ENCODE peak calls at places on chromosome 22, in six cellular contexts. One of them, this sample, is unnamed.

GRCh38 chr22:37994049-37994448 is 9.7 kb upstream of the SOX10 start:
- DNase-seq in H1: no peak
- DNase-seq in K562: no peak
- DNase-seq in HepG2: no peak
- DNase-seq in GM12878: no peak
- DNase-seq in NT2/D1: no peak
- DNase-seq in this sample: no peak

GRCh38 chr22:35462558-35463230 is 62.8 kb downstream of the MCM5 start:
- DNase-seq in GM12878: no peak
- DNase-seq in NT2/D1: no peak
- DNase-seq in H1: no peak
- DNase-seq in K562: no peak
- DNase-seq in HepG2: no peak
- DNase-seq in this sample: no peak

GRCh38 chr22:30279389-30279788 is 9.9 kb downstream of the CASTOR1 start:
- DNase-seq in H1: no peak
- DNase-seq in HepG2: no peak
- DNase-seq in GM12878: no peak
- DNase-seq in K562: no peak
- DNase-seq in NT2/D1: no peak
- DNase-seq in this sample: no peak

GRCh38 chr22:36344106-36344827 is 43.5 kb downstream of the MYH9 start:
- DNase-seq in HepG2: no peak
- DNase-seq in K562: no peak
- DNase-seq in NT2/D1: no peak
- DNase-seq in H1: no peak
- DNase-seq in GM12878: no peak
- DNase-seq in this sample: no peak

GRCh38 chr22:39717099-39717498 is 146.5 kb downstream of the CACNA1I start:
- DNase-seq in H1: no peak
- DNase-seq in GM12878: no peak
- DNase-seq in HepG2: no peak
- DNase-seq in K562: no peak
- DNase-seq in NT2/D1: no peak
- DNase-seq in this sample: no peak

GRCh38 chr22:36017661-36018091 is 10.9 kb downstream of the RBFOX2 start:
- DNase-seq in HepG2: no peak
- DNase-seq in GM12878: peak; percentile 68
- DNase-seq in H1: no peak
- DNase-seq in NT2/D1: no peak
- DNase-seq in K562: no peak
- DNase-seq in this sample: no peak

GRCh38 chr22:38652858-38653257 is 3.3 kb downstream of the FAM227A start:
- DNase-seq in HepG2: no peak
- DNase-seq in GM12878: no peak
- DNase-seq in K562: no peak
- DNase-seq in H1: no peak
- DNase-seq in NT2/D1: no peak
- DNase-seq in this sample: no peak

GRCh38 chr22:30185129-30185528 is 61.4 kb downstream of the LIF start:
- DNase-seq in HepG2: no peak
- DNase-seq in K562: no peak
- DNase-seq in H1: no peak
- DNase-seq in NT2/D1: no peak
- DNase-seq in GM12878: no peak
- DNase-seq in this sample: no peak

GRCh38 chr22:24977370-24978230 is 25.1 kb downstream of the KIAA1671 start:
- DNase-seq in GM12878: no peak
- DNase-seq in HepG2: no peak
- DNase-seq in K562: no peak
- DNase-seq in H1: no peak
- DNase-seq in NT2/D1: no peak
- DNase-seq in this sample: no peak

GRCh38 chr22:39244496-39245129 is at the start of gene PDGFB:
- DNase-seq in GM12878: no peak
- DNase-seq in K562: peak; percentile 42
- DNase-seq in HepG2: no peak
- DNase-seq in NT2/D1: no peak
- DNase-seq in H1: no peak
- DNase-seq in this sample: no peak

GRCh38 chr22:35334010-35334409 is 34.3 kb downstream of the TOM1 start:
- DNase-seq in H1: no peak
- DNase-seq in HepG2: no peak
- DNase-seq in K562: no peak
- DNase-seq in NT2/D1: no peak
- DNase-seq in GM12878: no peak
- DNase-seq in this sample: no peak

GRCh38 chr22:29987143-29987542 is 93.1 kb upstream of the HORMAD2 start:
- DNase-seq in HepG2: no peak
- DNase-seq in GM12878: no peak
- DNase-seq in NT2/D1: no peak
- DNase-seq in K562: no peak
- DNase-seq in H1: no peak
- DNase-seq in this sample: no peak

GRCh38 chr22:35634015-35634414 is 14.2 kb upstream of the APOL6 start:
- DNase-seq in HepG2: no peak
- DNase-seq in GM12878: no peak
- DNase-seq in K562: no peak
- DNase-seq in H1: no peak
- DNase-seq in NT2/D1: no peak
- DNase-seq in this sample: no peak

GRCh38 chr22:38924197-38924952 is 33.0 kb upstream of the APOBEC3A start:
- DNase-seq in NT2/D1: no peak
- DNase-seq in GM12878: no peak
- DNase-seq in H1: no peak
- DNase-seq in HepG2: peak; percentile 97
- DNase-seq in K562: no peak
- DNase-seq in this sample: peak; percentile 80

GRCh38 chr22:31846161-31847115 is 92.6 kb downstream of the DEPDC5 start:
- DNase-seq in HepG2: no peak
- DNase-seq in NT2/D1: no peak
- DNase-seq in K562: peak; percentile 28
- DNase-seq in GM12878: no peak
- DNase-seq in H1: no peak
- DNase-seq in this sample: no peak

GRCh38 chr22:30990675-30991074 is 21.6 kb downstream of the TUG1 start:
- DNase-seq in HepG2: no peak
- DNase-seq in NT2/D1: no peak
- DNase-seq in GM12878: no peak
- DNase-seq in K562: no peak
- DNase-seq in H1: no peak
- DNase-seq in this sample: no peak

GRCh38 chr22:24437820-24438328 is 10.5 kb downstream of the ADORA2A start:
- DNase-seq in K562: no peak
- DNase-seq in GM12878: peak; percentile 63
- DNase-seq in H1: no peak
- DNase-seq in HepG2: no peak
- DNase-seq in NT2/D1: no peak
- DNase-seq in this sample: no peak

GRCh38 chr22:24505337-24505736 is 10.2 kb downstream of the UPB1 start:
- DNase-seq in GM12878: no peak
- DNase-seq in K562: no peak
- DNase-seq in HepG2: peak; percentile 89
- DNase-seq in H1: no peak
- DNase-seq in NT2/D1: no peak
- DNase-seq in this sample: no peak

GRCh38 chr22:21832291-21833290 is 34.9 kb downstream of the MAPK1 start:
- DNase-seq in HepG2: no peak
- DNase-seq in GM12878: no peak
- DNase-seq in H1: no peak
- DNase-seq in NT2/D1: no peak
- DNase-seq in K562: no peak
- DNase-seq in this sample: no peak

GRCh38 chr22:26047920-26048319 is 121.3 kb upstream of the SEZ6L start:
- DNase-seq in H1: no peak
- DNase-seq in NT2/D1: no peak
- DNase-seq in HepG2: no peak
- DNase-seq in GM12878: no peak
- DNase-seq in K562: no peak
- DNase-seq in this sample: no peak

GRCh38 chr22:32538516-32538915 is 63.9 kb downstream of the FBXO7 start:
- DNase-seq in NT2/D1: no peak
- DNase-seq in HepG2: no peak
- DNase-seq in GM12878: no peak
- DNase-seq in K562: no peak
- DNase-seq in H1: no peak
- DNase-seq in this sample: no peak

GRCh38 chr22:35661377-35661937 is 13.2 kb downstream of the APOL6 start:
- DNase-seq in HepG2: no peak
- DNase-seq in H1: no peak
- DNase-seq in NT2/D1: no peak
- DNase-seq in GM12878: no peak
- DNase-seq in K562: no peak
- DNase-seq in this sample: no peak

GRCh38 chr22:17380711-17381087 is 11.4 kb downstream of the CECR2 start:
- DNase-seq in HepG2: no peak
- DNase-seq in NT2/D1: no peak
- DNase-seq in K562: no peak
- DNase-seq in GM12878: no peak
- DNase-seq in H1: no peak
- DNase-seq in this sample: no peak

GRCh38 chr22:37212174-37212906 is at the start of gene SSTR3:
- DNase-seq in HepG2: no peak
- DNase-seq in H1: no peak
- DNase-seq in GM12878: no peak
- DNase-seq in NT2/D1: no peak
- DNase-seq in K562: peak; percentile 41
- DNase-seq in this sample: no peak

GRCh38 chr22:45212306-45212709 is 28.4 kb downstream of the KIAA0930 start:
- DNase-seq in GM12878: no peak
- DNase-seq in HepG2: no peak
- DNase-seq in NT2/D1: no peak
- DNase-seq in H1: no peak
- DNase-seq in K562: peak; percentile 13
- DNase-seq in this sample: no peak
- TF ChIP-seq ZNF274 in GM12878: no peak
- TF ChIP-seq ZNF274 in HepG2: no peak
- TF ChIP-seq ZNF274 in NT2/D1: no peak
- TF ChIP-seq ZNF274 in H1: no peak
- TF ChIP-seq ZNF274 in K562: no peak
- TF ChIP-seq ZNF274 in this sample: no peak

DNA sequence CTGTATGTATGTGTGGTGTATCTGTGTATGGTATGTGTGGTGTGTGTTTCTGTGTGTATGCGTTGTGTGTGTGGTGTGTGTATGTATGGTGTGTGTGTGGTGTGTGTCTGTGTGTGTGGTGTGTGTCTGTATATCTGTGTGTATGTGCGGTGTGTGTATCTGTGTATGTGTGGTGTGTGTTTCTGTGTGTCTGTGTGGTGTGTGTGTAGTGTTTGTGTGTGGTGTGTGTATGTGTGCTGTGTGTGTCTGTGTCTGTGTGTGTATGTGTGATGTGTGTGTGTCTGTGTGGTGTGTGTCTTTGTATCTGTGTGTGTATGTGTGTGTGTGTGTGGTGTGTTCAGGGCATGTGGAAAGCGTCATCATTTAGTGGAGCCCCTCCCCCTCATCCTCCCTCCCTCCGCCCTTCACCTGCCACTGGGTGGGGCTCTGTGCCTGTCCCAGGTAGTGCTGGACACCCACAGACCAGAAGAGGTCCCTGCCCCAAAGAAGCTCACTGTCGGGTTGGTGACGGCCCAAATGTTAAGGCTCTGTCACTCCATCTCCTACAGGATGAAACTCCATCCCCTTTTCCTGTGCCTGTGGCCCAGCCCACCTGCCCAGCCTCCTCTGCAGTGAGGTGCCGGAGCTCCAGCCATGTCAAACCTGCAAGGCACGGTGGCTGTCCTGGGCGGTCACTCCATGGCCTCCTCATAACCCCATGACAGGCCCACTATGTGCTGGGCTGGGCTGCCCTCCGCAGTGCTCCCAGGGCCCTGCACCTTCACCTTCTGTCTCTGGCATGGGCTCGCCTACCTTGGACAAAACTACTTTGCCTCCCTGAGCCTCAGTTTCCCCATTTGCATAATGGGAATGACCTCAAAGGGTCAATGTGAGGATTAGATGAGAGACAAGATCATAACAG is 23.4 kb upstream of the SHISAL1 start:
- DNase-seq in NT2/D1: no peak
- DNase-seq in HepG2: no peak
- DNase-seq in K562: no peak
- DNase-seq in GM12878: no peak
- DNase-seq in H1: no peak
- DNase-seq in this sample: no peak
- TF ChIP-seq ZNF274 in NT2/D1: no peak
- TF ChIP-seq ZNF274 in HepG2: no peak
- TF ChIP-seq ZNF274 in K562: no peak
- TF ChIP-seq ZNF274 in GM12878: no peak
- TF ChIP-seq ZNF274 in H1: no peak
- TF ChIP-seq ZNF274 in this sample: no peak

DNA sequence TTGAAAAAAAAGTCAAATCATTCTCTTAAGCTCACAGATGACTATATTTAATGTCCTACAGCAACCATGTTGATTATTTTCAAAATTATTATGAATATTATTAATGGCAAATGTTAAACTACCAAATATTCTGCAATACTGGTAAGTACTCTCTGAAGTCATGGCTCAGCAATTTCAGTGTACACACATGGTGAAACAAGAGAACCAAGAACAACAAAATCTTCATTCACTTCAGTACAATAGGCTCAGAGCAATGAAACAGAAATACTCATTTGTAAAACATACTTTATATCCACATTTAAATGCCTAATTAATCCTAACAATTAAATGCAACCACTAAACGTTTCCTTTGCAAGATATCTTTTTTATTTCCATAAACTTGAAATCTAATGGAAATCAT is 347.2 kb downstream of the TTC28 start:
- DNase-seq in HepG2: no peak
- DNase-seq in GM12878: no peak
- DNase-seq in K562: no peak
- DNase-seq in NT2/D1: no peak
- DNase-seq in H1: no peak
- DNase-seq in this sample: no peak
- TF ChIP-seq ZNF274 in HepG2: no peak
- TF ChIP-seq ZNF274 in GM12878: no peak
- TF ChIP-seq ZNF274 in K562: no peak
- TF ChIP-seq ZNF274 in NT2/D1: no peak
- TF ChIP-seq ZNF274 in H1: no peak
- TF ChIP-seq ZNF274 in this sample: no peak

GRCh38 chr22:49213731-49214352 is 613.8 kb downstream of the BRD1 start:
- DNase-seq in H1: no peak
- DNase-seq in GM12878: no peak
- DNase-seq in K562: no peak
- DNase-seq in NT2/D1: no peak
- DNase-seq in HepG2: no peak
- DNase-seq in this sample: no peak

GRCh38 chr22:49214976-49215375 is 612.7 kb downstream of the BRD1 start:
- DNase-seq in NT2/D1: no peak
- DNase-seq in HepG2: no peak
- DNase-seq in GM12878: no peak
- DNase-seq in H1: no peak
- DNase-seq in K562: no peak
- DNase-seq in this sample: no peak

GRCh38 chr22:49218142-49218541 is 609.5 kb downstream of the BRD1 start:
- DNase-seq in NT2/D1: no peak
- DNase-seq in GM12878: no peak
- DNase-seq in H1: no peak
- DNase-seq in HepG2: no peak
- DNase-seq in K562: no peak
- DNase-seq in this sample: no peak

GRCh38 chr22:49215840-49216239 is 611.8 kb downstream of the BRD1 start:
- DNase-seq in HepG2: no peak
- DNase-seq in K562: no peak
- DNase-seq in NT2/D1: no peak
- DNase-seq in GM12878: no peak
- DNase-seq in H1: no peak
- DNase-seq in this sample: no peak

GRCh38 chr22:49216579-49216978 is 611.1 kb downstream of the BRD1 start:
- DNase-seq in NT2/D1: no peak
- DNase-seq in H1: no peak
- DNase-seq in K562: no peak
- DNase-seq in HepG2: no peak
- DNase-seq in GM12878: no peak
- DNase-seq in this sample: no peak
- TF ChIP-seq ZNF274 in NT2/D1: no peak
- TF ChIP-seq ZNF274 in H1: no peak
- TF ChIP-seq ZNF274 in K562: no peak
- TF ChIP-seq ZNF274 in HepG2: no peak
- TF ChIP-seq ZNF274 in GM12878: no peak
- TF ChIP-seq ZNF274 in this sample: no peak

This sample was measured in HCT116.